ENCODE peak calls at places on chromosomes 1 and 21, in eight cellular contexts. N, V, B, R, G, P, E and S are unnamed samples.

GRCh38 chr21:42431196-42431595 is 27.5 kb downstream of the UBASH3A start:
- DNase-seq in N (no peak), V (no peak), B (no peak), R (no peak), G (no peak), P (no peak), E (no peak), S (no peak)

GRCh38 chr1:156577512-156577911 is 2.0 kb upstream of the TTC24 start:
- DNase-seq in N (no peak), V (no peak), B (peak), R (no peak), G (no peak), P (no peak), E (no peak), S (no peak)

GRCh38 chr1:6694126-6694713 is 7.4 kb downstream of the DNAJC11 start:
- DNase-seq in N (no peak), V (no peak), B (no peak), R (no peak), G (no peak), P (no peak), E (no peak), S (no peak)

GRCh38 chr21:43645414-43645891 is 13.8 kb downstream of the HSF2BP start:
- DNase-seq in N (no peak), V (peak), B (peak), R (peak), G (peak), P (peak), E (no peak), S (peak)

GRCh38 chr1:225811622-225812487 is 1.9 kb downstream of the EPHX1 start:
- DNase-seq in N (no peak), V (no peak), B (no peak), R (no peak), G (no peak), P (peak), E (no peak), S (no peak)

GRCh38 chr1:36093919-36094318 is 5.2 kb downstream of the ADPRS start:
- DNase-seq in N (no peak), V (no peak), B (no peak), R (no peak), G (no peak), P (no peak), E (no peak), S (no peak)

GRCh38 chr1:232352956-232353355 is 277.0 kb downstream of the SIPA1L2 start:
- DNase-seq in N (no peak), V (no peak), B (no peak), R (no peak), G (no peak), P (no peak), E (no peak), S (no peak)

GRCh38 chr1:207997486-207998268 is 86.8 kb upstream of the CD34 start:
- DNase-seq in N (peak), V (peak), B (no peak), R (peak), G (peak), P (peak), E (peak), S (no peak)

GRCh38 chr1:26410706-26411623 is at the start of gene LIN28A:
- DNase-seq in N (no peak), V (no peak), B (no peak), R (no peak), G (no peak), P (peak), E (no peak), S (no peak)

GRCh38 chr1:201270616-201271390 is 12.5 kb upstream of the PKP1 start:
- DNase-seq in N (no peak), V (no peak), B (no peak), R (no peak), G (no peak), P (no peak), E (no peak), S (no peak)

GRCh38 chr1:170790651-170791071 is 126.7 kb downstream of the PRRX1 start:
- DNase-seq in N (no peak), V (no peak), B (no peak), R (no peak), G (no peak), P (no peak), E (no peak), S (no peak)

GRCh38 chr21:42343963-42344510 is 6.8 kb downstream of the TFF2 start:
- DNase-seq in N (no peak), V (no peak), B (no peak), R (no peak), G (no peak), P (no peak), E (no peak), S (no peak)

GRCh38 chr1:6955357-6956154 is 170.3 kb downstream of the CAMTA1 start:
- DNase-seq in N (no peak), V (no peak), B (no peak), R (no peak), G (no peak), P (no peak), E (no peak), S (no peak)

GRCh38 chr1:29303201-29304024 is 67.1 kb downstream of the PTPRU start:
- DNase-seq in N (no peak), V (no peak), B (no peak), R (no peak), G (no peak), P (no peak), E (no peak), S (no peak)

GRCh38 chr1:204493145-204493881 is 1.3 kb downstream of the PIK3C2B start:
- DNase-seq in N (no peak), V (no peak), B (no peak), R (no peak), G (peak), P (no peak), E (no peak), S (no peak)

GRCh38 chr1:58621375-58621774 is 44.3 kb upstream of the TACSTD2 start:
- DNase-seq in N (no peak), V (no peak), B (no peak), R (no peak), G (no peak), P (no peak), E (no peak), S (no peak)